ENCODE peak calls at places on chromosomes 12 and 14, in seven cellular contexts. C is GM23248, O is T-helper 17 cell, T is small intestine, M is T-helper 2 cell, D is Daoy, L is smooth muscle cell of the brain vasculature. V is an unnamed sample.

GRCh38 chr12:85804663-85805062 is 31.5 kb downstream of the RASSF9 start:
- DNase-seq in C (peak), O (no peak), T (no peak), M (no peak), D (peak), L (no peak), V (no peak)

GRCh38 chr12:62693291-62694040 is 226.8 kb downstream of the MON2 start:
- DNase-seq in C (no peak), O (no peak), T (no peak), M (no peak), D (peak), L (no peak), V (no peak)

GRCh38 chr14:32728957-32729356 is 209.7 kb upstream of the NPAS3 start:
- DNase-seq in C (no peak), O (no peak), T (no peak), M (no peak), D (no peak), L (no peak), V (no peak)

GRCh38 chr12:105676694-105677093 is 346.2 kb downstream of the C12orf75 start:
- DNase-seq in C (no peak), O (no peak), T (peak), M (no peak), D (no peak), L (no peak), V (no peak)

GRCh38 chr14:84090837-84091236 is 1439.1 kb upstream of the FLRT2 start:
- DNase-seq in C (no peak), O (no peak), T (no peak), M (no peak), D (no peak), L (peak), V (no peak)

GRCh38 chr14:74038015-74038859 is 19.1 kb downstream of the BBOF1 start:
- DNase-seq in C (peak), O (no peak), T (peak), M (no peak), D (peak), L (peak), V (no peak)

GRCh38 chr12:30882706-30883105 is 43.8 kb upstream of the TSPAN11 start:
- DNase-seq in C (peak), O (no peak), T (no peak), M (no peak), D (peak), L (no peak), V (no peak)

GRCh38 chr14:91417983-91418386 is 365 bp upstream of the CCDC88C start:
- DNase-seq in C (peak), O (peak), T (peak), M (peak), D (peak), L (no peak), V (peak)

GRCh38 chr12:94609917-94610443 is 40.4 kb downstream of the TMCC3 start:
- DNase-seq in C (no peak), O (no peak), T (no peak), M (no peak), D (no peak), L (no peak), V (no peak)

GRCh38 chr12:80053048-80053790 is 46.1 kb upstream of the OTOGL start:
- DNase-seq in C (peak), O (no peak), T (no peak), M (no peak), D (peak), L (peak), V (no peak)

GRCh38 chr12:120988234-120988633 is 9.9 kb downstream of the HNF1A start:
- DNase-seq in C (no peak), O (no peak), T (no peak), M (no peak), D (no peak), L (no peak), V (no peak)